ENCODE peak calls at places on chromosomes 3 and 15, in nine cellular contexts. U is fibroblast of lung, G is PC-9, E is progenitor cell of endocrine pancreas, C is BJ, D is fibroblast of mammary gland, K is transverse colon, S is GM12865, W is pancreas. H is an unnamed sample.

GRCh38 chr3:17336291-17336690 is 406.1 kb downstream of the TBC1D5 start:
- DNase-seq in U (no peak), G (no peak), E (no peak), C (no peak), D (peak; percentile 3), K (no peak), S (no peak), W (no peak), H (no peak)

GRCh38 chr3:59290358-59290757 is 240.5 kb upstream of the CFAP20DC start:
- DNase-seq in U (peak; percentile 36), G (no peak), E (no peak), C (no peak), D (no peak), K (no peak), S (no peak), W (no peak), H (no peak)

GRCh38 chr3:56899851-56900250 is 98.1 kb upstream of the ARHGEF3 start:
- DNase-seq in U (no peak), G (no peak), E (no peak), C (no peak), D (no peak), K (no peak), S (no peak), W (no peak), H (no peak)

GRCh38 chr3:121749276-121750086 is at the start of gene GOLGB1:
- DNase-seq in U (peak; percentile 100), G (peak; percentile 94), E (peak; percentile 73), C (peak; percentile 99), D (peak; percentile 100), K (peak; percentile 95), S (peak; percentile 99), W (peak; percentile 90), H (peak; percentile 96)

GRCh38 chr3:59737209-59737608 is 687.4 kb upstream of the CFAP20DC start:
- DNase-seq in U (peak; percentile 13), G (no peak), E (no peak), C (no peak), D (peak; percentile 49), K (no peak), S (no peak), W (no peak), H (no peak)

GRCh38 chr3:158127250-158128219 is 17.6 kb downstream of the RSRC1 start:
- DNase-seq in U (peak; percentile 41), G (peak; percentile 45), E (no peak), C (no peak), D (peak; percentile 77), K (no peak), S (peak; percentile 52), W (no peak), H (no peak)

GRCh38 chr3:109325109-109325508 is 8.8 kb upstream of the DPPA2 start:
- DNase-seq in U (no peak), G (no peak), E (no peak), C (no peak), D (no peak), K (no peak), S (no peak), W (no peak), H (no peak)

GRCh38 chr15:83695246-83695645 is 41.3 kb downstream of the ADAMTSL3 start:
- DNase-seq in U (no peak), G (peak; percentile 22), E (no peak), C (no peak), D (peak; percentile 39), K (no peak), S (no peak), W (no peak), H (no peak)

GRCh38 chr3:9794400-9794799 is 1.5 kb downstream of the ARPC4 start:
- DNase-seq in U (no peak), G (no peak), E (no peak), C (no peak), D (no peak), K (no peak), S (no peak), W (no peak), H (no peak)

GRCh38 chr3:9793161-9793781 is 389 bp downstream of the ARPC4 start:
- DNase-seq in U (peak; percentile 55), G (peak; percentile 16), E (no peak), C (no peak), D (peak; percentile 51), K (peak; percentile 57), S (peak; percentile 68), W (no peak), H (no peak)

GRCh38 chr3:9791790-9792404 is 376 bp downstream of the TADA3 start:
- DNase-seq in U (no peak), G (no peak), E (no peak), C (no peak), D (no peak), K (no peak), S (no peak), W (no peak), H (no peak)

GRCh38 chr3:9791127-9791526 is 1.1 kb downstream of the TADA3 start:
- DNase-seq in U (no peak), G (no peak), E (no peak), C (no peak), D (no peak), K (no peak), S (no peak), W (no peak), H (no peak)

GRCh38 chr3:9792405-9793160 is at the start of the genes ARPC4 and TADA3:
- DNase-seq in U (peak; percentile 96), G (peak; percentile 86), E (peak; percentile 75), C (peak; percentile 66), D (peak; percentile 95), K (peak; percentile 94), S (peak; percentile 98), W (peak; percentile 86), H (peak; percentile 96)
- TF ChIP-seq CTCF in U (no peak), G (no peak), E (peak; percentile 13), C (no peak), D (no peak), K (no peak), S (no peak), W (no peak), H (peak; percentile 8)

DNA sequence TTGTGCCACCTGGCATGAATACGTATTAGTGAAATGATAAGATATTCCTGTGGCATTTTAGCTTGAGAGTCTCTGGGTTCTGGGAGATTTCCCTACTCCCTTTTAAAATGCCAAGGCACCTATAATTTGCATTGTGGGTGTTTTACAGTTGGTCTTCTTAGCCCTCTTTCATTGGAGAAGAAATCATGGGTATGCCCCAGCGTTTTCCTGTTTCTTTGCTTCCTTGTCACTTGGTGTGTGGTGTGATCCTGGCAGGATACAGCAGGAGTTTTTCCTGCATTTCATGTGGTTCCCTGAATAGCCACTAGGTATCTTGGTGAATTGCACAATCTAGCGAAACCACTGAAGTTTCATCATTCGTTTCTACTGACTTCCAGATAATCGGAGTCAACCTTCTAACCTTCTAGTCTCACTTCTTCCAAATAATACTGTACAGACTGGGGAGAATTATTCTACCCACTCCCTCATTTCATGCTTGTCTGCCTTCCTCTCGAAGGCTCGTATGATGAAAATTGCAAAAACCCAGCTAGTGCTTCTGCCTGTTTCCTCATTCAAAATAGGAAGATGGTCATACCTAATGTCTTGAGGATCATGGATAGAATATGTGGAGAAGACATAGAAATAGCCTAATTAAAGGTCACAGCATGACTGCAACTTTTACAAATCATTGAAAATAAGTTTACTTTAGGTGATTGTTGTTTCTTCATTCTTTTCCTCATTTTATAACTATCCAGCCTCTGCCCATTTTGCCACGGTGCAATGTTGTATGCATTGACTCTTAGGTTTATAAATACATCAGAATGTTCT is 2.7 kb downstream of the BHLHE40 start:
- DNase-seq in U (peak; percentile 85), G (peak; percentile 29), E (no peak), C (no peak), D (peak; percentile 88), K (no peak), S (no peak), W (no peak), H (no peak)
- TF ChIP-seq CTCF in U (peak; percentile 60), G (peak; percentile 18), E (peak; percentile 34), C (peak; percentile 61), D (peak; percentile 53), K (peak; percentile 51), S (peak; percentile 26), W (no peak), H (peak; percentile 68)

GRCh38 chr3:178422406-178422805 is 113.8 kb upstream of the KCNMB2 start:
- DNase-seq in U (no peak), G (no peak), E (no peak), C (no peak), D (no peak), K (no peak), S (no peak), W (no peak), H (no peak)
- TF ChIP-seq CTCF in U (no peak), G (peak; percentile 16), E (no peak), C (no peak), D (no peak), K (no peak), S (no peak), W (no peak), H (no peak)

DNA sequence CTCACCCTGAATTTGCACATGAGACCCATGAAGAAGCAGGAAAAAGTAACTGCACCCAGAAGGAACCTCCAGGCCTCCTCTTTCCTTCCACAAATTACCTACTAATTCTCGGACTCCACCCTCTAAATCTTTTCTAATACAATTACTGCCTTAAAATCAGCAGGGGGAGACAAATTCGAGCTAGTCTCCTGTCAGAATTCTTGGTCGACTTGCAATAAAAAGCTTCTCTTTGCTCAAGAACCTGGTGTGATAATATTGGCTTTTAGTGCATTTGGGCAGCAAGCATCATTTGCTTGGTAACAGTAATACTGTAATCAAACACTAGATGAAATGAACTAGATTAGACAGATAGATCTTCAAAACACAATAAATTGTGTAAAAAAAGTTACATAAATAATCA is 281.9 kb downstream of the RAP2B start:
- DNase-seq in U (no peak), G (no peak), E (no peak), C (no peak), D (peak; percentile 32), K (no peak), S (peak; percentile 31), W (no peak), H (no peak)
- TF ChIP-seq CTCF in U (peak; percentile 23), G (no peak), E (no peak), C (peak; percentile 15), D (peak; percentile 35), K (no peak), S (no peak), W (no peak), H (peak; percentile 39)

DNA sequence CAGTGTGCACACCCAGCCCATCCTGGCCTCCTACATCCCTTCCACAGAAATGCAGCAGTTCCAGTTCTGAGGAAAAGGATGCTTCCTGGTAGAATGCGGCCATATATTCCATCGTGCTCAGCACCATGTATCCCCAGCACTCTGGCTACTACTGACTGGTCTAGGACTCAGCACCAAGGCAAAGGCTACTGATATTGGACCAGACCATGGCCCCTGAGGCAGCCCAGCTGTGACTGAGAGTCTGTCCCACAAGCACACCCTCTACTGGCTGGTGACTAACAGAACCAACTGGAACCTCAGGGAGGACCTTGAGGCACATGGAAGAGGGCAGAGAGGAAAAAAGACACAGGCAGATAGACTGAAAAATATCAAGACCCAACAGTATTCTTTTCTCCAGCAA is 30.0 kb downstream of the TARS3 start:
- DNase-seq in U (no peak), G (no peak), E (no peak), C (no peak), D (no peak), K (no peak), S (no peak), W (no peak), H (no peak)
- TF ChIP-seq CTCF in U (no peak), G (no peak), E (no peak), C (no peak), D (no peak), K (no peak), S (peak; percentile 6), W (no peak), H (no peak)

GRCh38 chr3:177050466-177051237 is 146.6 kb downstream of the TBL1XR1 start:
- DNase-seq in U (peak; percentile 61), G (no peak), E (no peak), C (no peak), D (peak; percentile 67), K (no peak), S (peak; percentile 50), W (no peak), H (no peak)
- TF ChIP-seq CTCF in U (peak; percentile 52), G (peak; percentile 90), E (peak; percentile 65), C (peak; percentile 42), D (peak; percentile 51), K (peak; percentile 60), S (peak; percentile 39), W (peak; percentile 27), H (peak; percentile 89)

H was measured in chondrocyte.